ENCODE peak calls at places on chromosomes 12 and 14, in ten cellular contexts. M is GM06990, I is psoas muscle, X is astrocyte of the spinal cord, Q is astrocyte, C is prostate gland, L is Panc1, S is keratinocyte, K is AG10803, G is lung. Y is an unnamed sample.

GRCh38 chr12:62841841-62842240 is 93.1 kb downstream of the PPM1H start:
- DNase-seq in S (no peak), M (no peak), I (no peak), X (peak), G (no peak), Q (no peak), K (no peak), L (no peak), C (peak), Y (no peak)

GRCh38 chr12:113781415-113782198 is 184.5 kb downstream of the RBM19 start:
- DNase-seq in Q (peak), I (no peak), C (no peak), L (peak), K (peak), S (no peak), M (no peak), G (no peak), X (no peak), Y (no peak)

GRCh38 chr14:55803506-55804197 is 223.6 kb downstream of the KTN1 start:
- DNase-seq in G (no peak), L (no peak), Q (peak), K (no peak), M (no peak), X (no peak), I (no peak), S (no peak), C (no peak), Y (peak)

GRCh38 chr14:65472189-65472588 is 59.7 kb downstream of the FUT8 start:
- DNase-seq in X (no peak), K (no peak), Q (no peak), C (no peak), L (no peak), G (no peak), I (no peak), M (no peak), S (no peak), Y (no peak)

GRCh38 chr12:120388711-120389431 is 19.9 kb upstream of the MSI1 start:
- DNase-seq in C (no peak), M (no peak), Q (no peak), X (no peak), G (no peak), I (no peak), S (no peak), L (no peak), K (no peak), Y (no peak)

GRCh38 chr12:9090220-9090619 is 25.5 kb downstream of the A2M start:
- DNase-seq in M (no peak), K (no peak), L (no peak), I (no peak), Q (no peak), G (no peak), S (no peak), X (no peak), C (no peak), Y (no peak)

GRCh38 chr14:54366726-54367707 is 29.8 kb upstream of the CDKN3 start:
- DNase-seq in L (peak), X (peak), M (no peak), Q (peak), S (no peak), K (peak), C (no peak), G (no peak), I (no peak), Y (peak)

GRCh38 chr12:6620137-6620884 is 13.1 kb upstream of the CHD4 start:
- DNase-seq in C (no peak), L (no peak), K (peak), G (no peak), X (peak), I (peak), M (peak), S (no peak), Q (peak), Y (peak)

GRCh38 chr12:26122681-26123481 is 2.0 kb downstream of the BHLHE41 start:
- DNase-seq in M (peak), L (peak), I (peak), S (no peak), C (peak), G (peak), X (peak), Q (peak), K (peak), Y (peak)

GRCh38 chr12:105724651-105725050 is 394.2 kb downstream of the C12orf75 start:
- DNase-seq in M (no peak), S (no peak), I (no peak), K (peak), X (peak), C (no peak), Q (peak), L (no peak), G (no peak), Y (no peak)

GRCh38 chr14:103923863-103924262 is 4.4 kb upstream of the TDRD9 start:
- DNase-seq in X (no peak), L (no peak), I (no peak), C (no peak), G (no peak), M (no peak), S (no peak), K (no peak), Q (no peak), Y (no peak)

GRCh38 chr12:46413368-46413767 is 40.8 kb upstream of the SLC38A2 start:
- DNase-seq in I (no peak), C (no peak), G (no peak), K (no peak), L (no peak), S (no peak), X (no peak), M (no peak), Q (no peak), Y (no peak)

GRCh38 chr12:66252771-66253170 is 49.5 kb upstream of the HELB start:
- DNase-seq in I (no peak), C (no peak), X (no peak), Q (no peak), K (no peak), S (no peak), G (no peak), L (no peak), M (no peak), Y (no peak)

GRCh38 chr12:3222306-3222705 is 145.1 kb downstream of the TSPAN9 start:
- DNase-seq in K (no peak), G (no peak), M (no peak), L (no peak), I (no peak), C (no peak), S (no peak), X (no peak), Q (no peak), Y (no peak)

GRCh38 chr14:90970167-90970600 is 90.3 kb downstream of the RPS6KA5 start:
- DNase-seq in M (peak), K (no peak), L (no peak), S (no peak), I (no peak), C (no peak), X (peak), G (no peak), Q (peak), Y (peak)

GRCh38 chr14:45284802-45285201 is 31.8 kb upstream of the MIS18BP1 start:
- DNase-seq in L (no peak), C (no peak), K (no peak), G (no peak), M (no peak), S (no peak), X (no peak), Q (no peak), I (no peak), Y (no peak)

GRCh38 chr14:71704210-71704609 is 228.0 kb upstream of the RGS6 start:
- DNase-seq in M (no peak), K (no peak), G (no peak), L (no peak), C (no peak), X (no peak), Q (no peak), S (no peak), I (no peak), Y (no peak)

GRCh38 chr12:77352941-77353340 is 287.6 kb upstream of the E2F7 start:
- DNase-seq in Q (peak), S (no peak), I (no peak), G (no peak), L (no peak), X (peak), M (no peak), K (peak), C (no peak), Y (no peak)

GRCh38 chr12:1527789-1528188 is 66.6 kb downstream of the FBXL14 start:
- DNase-seq in C (no peak), I (no peak), M (no peak), L (no peak), G (no peak), X (peak), S (peak), K (peak), Q (peak), Y (peak)

GRCh38 chr14:104882991-104883660 is 18.1 kb downstream of the CEP170B start:
- DNase-seq in S (no peak), M (peak), X (no peak), I (peak), C (no peak), Q (no peak), L (no peak), K (no peak), G (no peak), Y (no peak)

GRCh38 chr14:102525213-102526143 is 15.9 kb upstream of the ANKRD9 start:
- DNase-seq in S (no peak), X (peak), Q (peak), L (no peak), I (peak), G (no peak), M (no peak), C (no peak), K (peak), Y (peak)

GRCh38 chr14:34355584-34356266 is 106.3 kb downstream of the SPTSSA start:
- DNase-seq in M (no peak), Q (peak), I (no peak), G (no peak), K (peak), C (no peak), L (no peak), S (no peak), X (peak), Y (peak)

GRCh38 chr14:88321692-88322504 is 1.2 kb downstream of the KCNK10 start:
- DNase-seq in X (no peak), G (no peak), K (no peak), S (no peak), I (no peak), M (no peak), C (no peak), Q (no peak), L (no peak), Y (no peak)

GRCh38 chr14:88323086-88323519 is at the start of gene KCNK10:
- DNase-seq in G (no peak), Q (peak), X (peak), L (no peak), C (no peak), K (no peak), I (no peak), S (no peak), M (no peak), Y (peak)

GRCh38 chr14:88325883-88326282 is 2.8 kb upstream of the KCNK10 start:
- DNase-seq in X (no peak), K (no peak), M (no peak), G (no peak), C (no peak), I (no peak), L (no peak), S (no peak), Q (no peak), Y (no peak)

GRCh38 chr14:88322505-88323085 is 474 bp downstream of the KCNK10 start:
- DNase-seq in L (no peak), G (no peak), I (no peak), S (no peak), X (no peak), K (no peak), C (no peak), Q (no peak), M (peak), Y (no peak)

GRCh38 chr14:88323520-88324199 is 591 bp upstream of the KCNK10 start:
- DNase-seq in K (peak), G (no peak), S (no peak), X (no peak), C (no peak), L (no peak), M (peak), I (no peak), Q (no peak), Y (peak)
- H3K4me3 ChIP-seq in K (peak), G (no peak), S (no peak), X (peak), C (peak), L (peak), M (peak), I (peak), Q (peak), Y (no peak)

DNA sequence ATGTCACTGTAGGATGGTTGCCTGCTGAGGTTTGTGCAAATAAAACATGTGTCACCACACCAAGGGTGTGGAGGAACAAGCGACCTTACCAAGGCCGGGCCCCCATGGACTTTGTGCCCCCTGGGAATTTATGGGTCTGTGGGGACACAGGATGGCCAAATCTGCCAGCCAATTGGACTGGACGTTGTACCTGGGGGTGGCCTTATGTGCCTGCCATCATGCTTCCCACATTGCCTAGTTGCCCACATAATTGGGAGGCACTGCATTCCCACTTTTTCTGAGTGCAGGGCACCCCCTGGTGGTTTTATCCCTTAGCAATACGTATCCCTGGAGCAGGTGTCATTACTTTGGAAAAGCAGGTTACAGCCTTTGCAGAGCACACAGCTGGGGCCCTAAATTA is 92.6 kb upstream of the TMPO start:
- DNase-seq in M (no peak), G (no peak), C (no peak), K (no peak), X (no peak), S (no peak), Q (no peak), L (no peak), I (no peak), Y (peak)
- TF ChIP-seq CTCF in M (peak), G (no peak), C (no peak), K (peak), X (peak), S (peak), Q (no peak), L (peak), I (no peak), Y (peak)

GRCh38 chr12:53989227-53990113 is 4.5 kb downstream of the HOXC10 start:
- DNase-seq in K (peak), S (no peak), Q (no peak), G (no peak), X (peak), I (no peak), M (peak), L (no peak), C (peak), Y (peak)
- H3K4me3 ChIP-seq in K (peak), S (peak), Q (no peak), G (no peak), X (no peak), I (peak), M (no peak), L (peak), C (no peak), Y (no peak)

GRCh38 chr14:99466719-99467118 is 13.9 kb downstream of the SETD3 start:
- DNase-seq in I (no peak), G (no peak), K (no peak), L (no peak), M (no peak), Q (no peak), S (no peak), C (no peak), X (no peak), Y (no peak)
- TF ChIP-seq CTCF in I (no peak), G (no peak), K (no peak), L (no peak), M (no peak), Q (no peak), S (no peak), C (no peak), X (no peak), Y (no peak)

GRCh38 chr14:92325835-92326234 is 2.9 kb downstream of the SLC24A4 start:
- DNase-seq in M (no peak), G (no peak), I (no peak), S (no peak), Q (no peak), C (no peak), X (no peak), K (no peak), L (no peak), Y (no peak)

GRCh38 chr14:92321701-92322100 is 1.3 kb upstream of the SLC24A4 start:
- DNase-seq in S (no peak), Q (no peak), C (no peak), G (no peak), I (no peak), X (no peak), L (no peak), M (no peak), K (no peak), Y (no peak)

GRCh38 chr14:92322516-92322915 is 449 bp upstream of the SLC24A4 start:
- DNase-seq in G (no peak), Q (no peak), L (no peak), S (no peak), I (no peak), C (no peak), M (no peak), K (no peak), X (no peak), Y (no peak)

GRCh38 chr14:92323031-92323915 is at the start of gene SLC24A4:
- DNase-seq in C (no peak), S (no peak), L (no peak), Q (no peak), X (no peak), M (peak), K (no peak), G (no peak), I (no peak), Y (peak)

DNA sequence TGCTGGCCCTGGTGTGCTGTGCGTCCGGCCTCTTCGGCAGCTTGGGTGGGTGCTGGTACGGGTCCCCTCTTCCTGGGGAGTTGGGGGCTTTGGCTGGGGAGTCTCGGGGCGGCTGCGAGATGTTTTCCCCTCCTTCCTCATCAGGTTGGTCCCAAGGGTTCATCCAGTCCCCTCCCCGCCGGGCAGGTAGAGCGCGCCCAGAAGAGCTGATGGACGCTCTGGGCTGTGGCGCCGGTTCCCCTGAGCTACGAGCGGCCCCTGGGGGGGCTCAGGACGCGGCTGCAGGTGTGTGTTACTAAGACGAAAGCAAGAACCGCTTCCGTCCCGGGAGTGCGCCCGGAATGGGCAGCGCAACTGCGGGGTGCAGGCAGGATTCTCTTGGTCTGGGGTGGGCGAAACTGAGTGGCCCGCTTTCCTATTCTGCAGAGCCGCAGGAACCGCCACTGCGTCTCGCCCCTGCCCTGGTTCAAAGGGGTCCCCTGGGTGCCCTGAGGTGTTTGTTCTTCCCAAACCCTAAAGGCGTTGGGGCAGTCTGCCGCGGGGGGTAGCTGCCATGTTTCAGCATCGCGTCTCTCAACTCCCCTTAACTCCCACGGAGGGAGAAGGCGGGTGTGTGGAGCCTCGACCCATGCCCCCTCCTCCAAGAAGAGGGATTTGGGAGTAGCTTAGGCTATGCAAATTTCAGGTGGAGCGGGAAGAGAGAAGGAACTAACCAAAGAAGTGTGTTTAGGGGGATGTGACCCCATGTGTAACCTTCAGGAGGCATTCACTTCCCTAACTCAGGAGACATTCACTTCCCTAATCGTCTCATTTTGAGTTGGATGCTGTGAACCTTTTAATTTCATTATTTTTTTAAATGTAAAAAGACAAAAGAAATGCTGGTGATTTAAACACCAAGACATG is 1.2 kb downstream of the SLC24A4 start:
- DNase-seq in L (no peak), I (no peak), M (peak), Q (no peak), G (no peak), S (no peak), K (no peak), C (no peak), X (no peak), Y (no peak)
- H3K4me3 ChIP-seq in L (no peak), I (peak), M (no peak), Q (no peak), G (no peak), S (no peak), K (no peak), C (peak), X (no peak), Y (no peak)